ENCODE peak calls at places on chromosomes 12 and 14, in six cellular contexts. D is H1, Z is HCT116, I is K562, E is HepG2, H is GM12878. A is an unnamed sample. For H3K4me1, the result is how much of the 10 kb centered on the place peaks cover.

GRCh38 chr12:29944269-29945000 is 160.7 kb upstream of the TMTC1 start:
- DNase-seq in D (no peak), Z (no peak), I (no peak), E (no peak), H (no peak), A (no peak)

GRCh38 chr14:94110552-94111181 is at the start of gene IFI27:
- DNase-seq in D (no peak), Z (no peak), I (peak), E (no peak), H (no peak), A (no peak)

GRCh38 chr12:52801773-52802172 is 5.9 kb upstream of the KRT3 start:
- DNase-seq in D (no peak), Z (no peak), I (no peak), E (no peak), H (no peak), A (no peak)

GRCh38 chr14:87113286-87113685 is 879.7 kb downstream of the GALC start:
- DNase-seq in D (no peak), Z (no peak), I (no peak), E (no peak), H (no peak), A (no peak)

GRCh38 chr12:59219148-59219547 is 298.8 kb upstream of the LRIG3 start:
- DNase-seq in D (no peak), Z (no peak), I (no peak), E (no peak), H (no peak), A (no peak)

GRCh38 chr12:128843538-128843937 is 9.7 kb upstream of the GLT1D1 start:
- DNase-seq in D (no peak), Z (no peak), I (no peak), E (no peak), H (no peak), A (no peak)

GRCh38 chr14:91170504-91171121 is 56.7 kb downstream of the DGLUCY start:
- DNase-seq in D (no peak), Z (no peak), I (no peak), E (no peak), H (no peak), A (no peak)

GRCh38 chr12:22437031-22437806 is 102.7 kb upstream of the ST8SIA1 start:
- DNase-seq in D (no peak), Z (no peak), I (no peak), E (no peak), H (no peak), A (peak)

GRCh38 chr12:13007496-13008233 is 7.6 kb upstream of the HEBP1 start:
- DNase-seq in D (no peak), Z (no peak), I (no peak), E (no peak), H (no peak), A (no peak)

GRCh38 chr12:46209914-46210834 is 58.7 kb downstream of the SLC38A1 start:
- DNase-seq in D (no peak), Z (no peak), I (no peak), E (peak), H (peak), A (no peak)

GRCh38 chr14:96231731-96232130 is 24.3 kb upstream of the BDKRB1 start:
- DNase-seq in D (no peak), Z (no peak), I (no peak), E (no peak), H (no peak), A (no peak)

GRCh38 chr12:71135812-71136176 is 22.0 kb downstream of the TSPAN8 start:
- DNase-seq in D (no peak), Z (no peak), I (no peak), E (no peak), H (no peak), A (no peak)

GRCh38 chr12:53213348-53213747 is 6.3 kb upstream of the ITGB7 start:
- DNase-seq in D (no peak), Z (no peak), I (peak), E (peak), H (no peak), A (peak)

GRCh38 chr12:132729541-132730320 is 19.1 kb downstream of the PGAM5 start:
- DNase-seq in D (no peak), Z (no peak), I (no peak), E (no peak), H (no peak), A (no peak)

GRCh38 chr12:79883216-79883615 is 51.7 kb downstream of the PPP1R12A start:
- DNase-seq in D (no peak), Z (no peak), I (no peak), E (no peak), H (no peak), A (no peak)
- TF ChIP-seq ZNF274 in D (no peak), Z (no peak), I (no peak), E (no peak), H (no peak), A (no peak)

DNA sequence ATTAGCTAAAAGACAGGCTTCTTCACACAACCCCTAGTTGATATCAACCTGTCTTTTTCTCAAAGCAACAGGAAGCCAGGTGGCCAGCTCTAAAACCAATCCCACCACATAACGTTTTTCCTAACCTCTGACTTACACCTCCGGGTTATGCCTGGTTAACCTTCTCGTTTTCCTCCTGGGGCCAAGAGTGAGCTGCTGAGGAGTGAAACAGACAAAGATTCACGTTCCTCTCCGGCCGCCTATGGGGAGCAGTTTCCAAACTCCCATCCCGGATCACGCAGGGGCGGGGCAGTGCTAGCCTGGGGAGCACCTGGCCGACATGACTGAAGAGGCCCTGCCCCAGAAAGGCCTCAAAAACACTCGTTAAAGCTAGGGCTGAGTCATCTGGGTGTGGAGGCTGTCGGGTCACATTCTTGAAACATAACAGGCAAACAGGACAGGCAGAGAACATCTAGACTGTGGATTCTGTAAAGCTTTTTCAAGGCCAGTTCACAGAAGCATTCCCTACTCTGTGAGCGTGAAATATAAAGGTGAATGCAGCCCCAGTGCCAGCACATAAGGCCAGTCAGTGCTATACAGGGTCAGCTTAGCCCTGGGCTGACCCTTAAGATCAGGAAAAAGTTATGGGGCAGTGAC is 25.9 kb upstream of the LGALS3 start:
- DNase-seq in D (peak), Z (peak), I (peak), E (peak), H (peak), A (peak)
- H3K4me1 ChIP-seq in D (under half), Z (half or more), I (under half), E (half or more), H (half or more), A (under half)

DNA sequence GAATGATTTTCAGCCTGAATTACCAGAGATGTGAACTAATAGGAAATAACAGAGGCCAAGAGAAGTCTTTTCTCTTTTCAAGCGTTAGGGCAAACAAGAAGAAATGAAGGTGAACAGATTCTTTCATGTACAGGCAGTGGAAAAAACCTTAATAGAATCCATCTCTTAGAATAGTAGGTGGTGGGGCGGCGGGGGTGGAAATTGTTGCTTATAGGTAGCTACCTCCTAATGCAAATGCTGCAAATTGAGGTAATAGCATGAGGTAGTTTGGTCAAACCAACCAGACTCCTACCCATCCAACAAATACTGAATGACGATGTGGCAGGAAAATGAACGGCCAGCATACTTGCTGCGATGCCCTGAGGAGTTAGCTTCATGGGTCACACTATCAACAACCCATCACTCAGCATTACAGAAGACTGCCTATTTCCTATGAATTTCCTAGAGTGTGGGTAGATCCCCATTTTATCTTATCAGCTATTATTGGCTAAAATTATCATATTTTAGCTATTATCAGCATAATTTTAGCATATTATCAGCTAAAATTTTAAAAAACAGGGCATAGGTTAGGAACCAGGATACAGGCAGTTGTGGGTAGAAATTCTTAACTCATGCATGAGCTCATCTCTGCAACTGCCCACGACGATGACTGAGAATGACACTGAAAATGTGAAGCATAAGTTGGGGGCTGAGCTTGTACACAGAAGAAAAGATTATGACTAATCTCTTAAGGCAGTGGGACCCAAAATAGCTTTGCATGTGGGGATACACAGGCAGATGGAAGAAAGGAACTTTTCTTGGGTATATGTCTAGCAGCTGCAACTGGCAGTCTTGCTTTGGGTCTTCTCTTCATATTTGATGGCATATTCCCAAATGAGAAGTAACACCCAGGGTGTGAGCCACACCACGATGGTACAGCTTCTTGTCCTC is 68.7 kb downstream of the NIN start:
- DNase-seq in D (no peak), Z (no peak), I (no peak), E (no peak), H (no peak), A (no peak)
- TF ChIP-seq ZNF274 in D (no peak), Z (no peak), I (no peak), E (no peak), H (no peak), A (no peak)

GRCh38 chr12:62714409-62715075 is 220.4 kb downstream of the PPM1H start:
- DNase-seq in D (no peak), Z (no peak), I (no peak), E (no peak), H (no peak), A (no peak)

GRCh38 chr12:62713723-62714122 is 221.2 kb downstream of the PPM1H start:
- DNase-seq in D (no peak), Z (no peak), I (no peak), E (no peak), H (no peak), A (no peak)

GRCh38 chr12:62712561-62712960 is 222.4 kb downstream of the PPM1H start:
- DNase-seq in D (no peak), Z (no peak), I (no peak), E (no peak), H (no peak), A (no peak)

GRCh38 chr12:62711626-62712305 is 223.2 kb downstream of the PPM1H start:
- DNase-seq in D (no peak), Z (no peak), I (no peak), E (no peak), H (no peak), A (no peak)

GRCh38 chr12:62713190-62713589 is 221.8 kb downstream of the PPM1H start:
- DNase-seq in D (no peak), Z (no peak), I (no peak), E (no peak), H (no peak), A (no peak)
- H3K4me1 ChIP-seq in D (under half), Z (under half), I (under half), E (under half), H (under half), A (under half)

GRCh38 chr14:39033371-39033770 is 69.7 kb downstream of the SEC23A start:
- DNase-seq in D (no peak), Z (no peak), I (no peak), E (no peak), H (no peak), A (no peak)

GRCh38 chr14:39036760-39037159 is 66.3 kb downstream of the SEC23A start:
- DNase-seq in D (no peak), Z (no peak), I (no peak), E (no peak), H (no peak), A (no peak)

GRCh38 chr14:39038542-39038941 is 64.5 kb downstream of the SEC23A start:
- DNase-seq in D (no peak), Z (no peak), I (no peak), E (no peak), H (no peak), A (no peak)

GRCh38 chr14:39035336-39035735 is 67.7 kb downstream of the SEC23A start:
- DNase-seq in D (no peak), Z (no peak), I (no peak), E (no peak), H (no peak), A (no peak)

DNA sequence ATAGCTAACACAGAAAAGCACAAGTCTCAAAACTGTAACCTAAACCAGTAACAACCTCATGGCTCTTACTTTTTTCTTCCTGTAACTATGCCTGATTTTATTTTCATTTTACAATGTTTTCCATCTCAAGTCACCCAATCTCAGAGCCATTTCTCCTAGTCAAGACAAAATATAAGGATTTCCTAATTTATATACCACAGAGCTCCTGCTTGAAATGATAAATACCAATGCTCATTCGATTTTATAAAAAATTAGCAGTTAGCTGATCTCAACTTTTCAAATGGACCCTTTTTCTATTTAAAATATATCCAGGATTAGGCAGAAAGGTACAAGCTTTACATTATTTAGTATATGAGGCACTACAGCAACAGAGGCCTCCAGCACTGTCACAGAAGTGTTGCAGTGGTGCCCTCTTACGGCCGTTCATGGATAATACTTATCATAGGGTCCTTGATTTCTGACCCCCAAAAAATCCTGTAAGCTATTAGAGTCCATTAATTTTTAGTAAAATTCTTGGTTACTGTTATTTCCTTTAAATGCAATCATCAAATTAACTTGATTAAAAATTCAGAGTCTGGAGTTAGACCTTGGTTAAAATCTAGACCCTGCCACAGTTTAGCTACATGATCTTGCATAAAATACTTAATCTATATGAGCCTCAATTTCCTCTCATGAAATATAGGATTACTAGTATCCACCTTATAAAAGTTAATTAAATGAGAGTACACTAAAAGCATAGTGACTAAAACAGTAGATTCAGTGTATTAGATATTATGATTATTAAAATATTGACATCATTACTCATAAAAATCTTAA is 68.3 kb downstream of the SEC23A start:
- DNase-seq in D (no peak), Z (no peak), I (peak), E (peak), H (no peak), A (no peak)
- TF ChIP-seq ZNF274 in D (no peak), Z (no peak), I (no peak), E (no peak), H (no peak), A (no peak)

GRCh38 chr14:52937869-52938268 is 13.0 kb downstream of the FERMT2 start:
- DNase-seq in D (no peak), Z (no peak), I (no peak), E (no peak), H (no peak), A (no peak)
- H3K4me1 ChIP-seq in D (under half), Z (under half), I (under half), E (under half), H (under half), A (under half)

DNA sequence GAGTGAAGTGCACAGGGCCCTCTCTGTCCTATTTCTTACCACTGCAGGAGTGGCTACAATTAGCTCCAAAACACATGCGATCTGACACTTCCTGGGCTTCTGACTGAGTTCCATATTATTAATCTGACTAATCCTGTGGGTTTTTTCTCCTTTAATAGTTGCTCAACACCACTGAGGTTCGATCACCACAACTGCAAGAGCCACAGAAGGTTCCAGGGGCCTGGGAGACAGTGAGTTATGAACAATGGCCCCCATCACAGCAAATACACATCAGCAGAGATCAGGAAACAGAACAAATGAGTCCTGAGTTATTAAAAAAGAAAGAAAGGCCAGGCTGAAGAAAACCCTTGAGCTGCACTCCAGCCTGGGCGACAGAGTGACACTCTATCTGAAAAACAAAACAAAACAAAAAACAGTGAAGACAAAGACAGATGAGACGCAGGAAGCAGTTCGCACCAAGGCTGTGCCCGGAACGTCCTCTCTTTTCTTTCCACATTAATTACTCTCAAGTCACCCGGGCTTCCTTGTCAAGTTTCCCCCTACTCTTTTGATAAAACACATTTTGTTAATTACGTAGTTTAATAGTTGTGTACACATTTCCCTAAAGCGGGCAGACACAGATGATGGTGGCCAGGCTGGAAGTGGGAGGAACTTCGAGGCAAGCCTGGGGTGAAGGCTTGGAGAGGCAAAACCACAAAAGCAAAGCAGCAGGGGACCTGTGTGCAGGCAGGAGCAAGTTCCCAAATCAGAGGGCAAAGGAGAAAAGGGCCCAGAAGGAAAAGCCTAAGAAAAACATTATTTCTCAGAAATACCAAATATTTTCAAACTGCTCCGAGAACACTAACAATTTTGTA is 42.7 kb downstream of the CDC42BPB start:
- DNase-seq in D (no peak), Z (no peak), I (no peak), E (no peak), H (no peak), A (no peak)
- TF ChIP-seq ZNF274 in D (no peak), Z (no peak), I (no peak), E (no peak), H (no peak), A (no peak)

DNA sequence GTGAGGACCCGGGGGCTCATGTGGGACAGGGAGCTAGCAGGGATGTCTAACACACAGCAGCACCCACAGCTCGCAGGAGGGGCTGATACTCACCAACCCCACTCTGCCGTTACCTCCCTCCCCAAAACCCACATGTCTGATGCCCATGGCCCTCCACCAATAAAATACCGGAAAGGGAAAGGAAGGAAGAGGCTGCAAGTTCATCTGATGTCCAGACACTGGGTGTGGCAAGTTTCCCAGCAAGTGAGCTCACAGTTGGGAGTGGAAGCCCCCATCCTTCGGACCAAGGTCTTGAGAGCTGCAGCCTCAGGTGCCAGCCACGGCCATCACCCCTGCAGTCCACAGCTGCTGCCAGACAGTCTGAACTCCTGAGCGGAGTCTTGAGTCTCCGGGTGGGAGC is 39.3 kb upstream of the DIO3 start:
- DNase-seq in D (no peak), Z (no peak), I (no peak), E (no peak), H (no peak), A (no peak)
- H3K4me1 ChIP-seq in D (under half), Z (under half), I (under half), E (under half), H (under half), A (under half)

GRCh38 chr12:5201554-5202243 is 158.0 kb downstream of the KCNA5 start:
- DNase-seq in D (no peak), Z (no peak), I (no peak), E (no peak), H (no peak), A (peak)
- TF ChIP-seq ZNF274 in D (no peak), Z (no peak), I (no peak), E (no peak), H (no peak), A (no peak)

GRCh38 chr12:124915249-124916236 is 1.1 kb upstream of the UBC start:
- DNase-seq in D (no peak), Z (no peak), I (peak), E (peak), H (no peak), A (no peak)
- H3K4me1 ChIP-seq in D (under half), Z (under half), I (under half), E (half or more), H (under half), A (under half)

A was measured in NT2/D1.